ENCODE peak calls at places on chromosomes 7 and 10, in eight cellular contexts. T is AG10803, G is GM06990, V is Calu3, M is AG09319, K is upper lobe of right lung, Z is tibial artery, C is cardiac muscle cell. S is an unnamed sample.

GRCh38 chr7:40194743-40195142 is 59.9 kb downstream of the SUGCT start:
- DNase-seq in M (peak; percentile 39), Z (no peak), K (no peak), C (peak; percentile 60), G (no peak), T (peak; percentile 80), V (no peak), S (no peak)

GRCh38 chr7:100547872-100548271 is 8.9 kb downstream of the AGFG2 start:
- DNase-seq in Z (no peak), K (no peak), C (peak; percentile 90), T (no peak), G (no peak), M (no peak), V (no peak), S (no peak)

GRCh38 chr10:12181065-12181775 is 14.5 kb downstream of the NUDT5 start:
- DNase-seq in Z (no peak), T (no peak), G (no peak), K (peak; percentile 65), M (no peak), C (peak; percentile 53), V (no peak), S (peak; percentile 43)

GRCh38 chr10:112203328-112204076 is 19.9 kb upstream of the GPAM start:
- DNase-seq in V (no peak), G (peak; percentile 41), M (no peak), T (no peak), K (no peak), C (no peak), Z (no peak), S (peak; percentile 42)

GRCh38 chr10:1660815-1661214 is 76.5 kb downstream of the ADARB2 start:
- DNase-seq in T (no peak), M (no peak), C (no peak), G (no peak), Z (no peak), K (no peak), V (no peak), S (no peak)

GRCh38 chr10:123146892-123147634 is 873 bp upstream of the HMX2 start:
- DNase-seq in K (no peak), T (no peak), Z (no peak), C (no peak), M (no peak), V (no peak), G (no peak), S (no peak)

GRCh38 chr10:130169136-130169888 is 33.1 kb downstream of the GLRX3 start:
- DNase-seq in T (peak; percentile 55), G (no peak), M (no peak), Z (no peak), K (no peak), C (peak; percentile 70), V (no peak), S (no peak)

GRCh38 chr7:137354361-137354760 is 10.8 kb upstream of the PTN start:
- DNase-seq in T (no peak), G (no peak), K (no peak), Z (no peak), M (no peak), V (peak; percentile 40), C (peak; percentile 63), S (no peak)

GRCh38 chr10:104026762-104027161 is 58.9 kb downstream of the COL17A1 start:
- DNase-seq in T (no peak), G (no peak), V (no peak), Z (no peak), K (no peak), C (no peak), M (no peak), S (no peak)

GRCh38 chr10:794382-794956 is 105.0 kb upstream of the DIP2C start:
- DNase-seq in V (no peak), Z (peak; percentile 54), C (peak; percentile 53), M (no peak), G (no peak), K (no peak), T (peak; percentile 50), S (no peak)

GRCh38 chr10:103839867-103840746 is 15.3 kb downstream of the SH3PXD2A start:
- DNase-seq in G (no peak), Z (peak; percentile 64), K (peak; percentile 86), V (no peak), M (no peak), C (no peak), T (no peak), S (no peak)

GRCh38 chr7:141688038-141688437 is 13.9 kb downstream of the DENND11 start:
- DNase-seq in M (no peak), K (no peak), G (no peak), C (no peak), Z (no peak), V (no peak), T (no peak), S (no peak)

GRCh38 chr10:78862328-78862640 is 206.5 kb upstream of the ZMIZ1 start:
- DNase-seq in K (no peak), Z (no peak), C (no peak), M (no peak), G (no peak), V (no peak), T (no peak), S (no peak)

GRCh38 chr7:105773030-105773460 is 103.4 kb downstream of the ATXN7L1 start:
- DNase-seq in G (no peak), V (no peak), K (no peak), Z (no peak), C (no peak), T (no peak), M (no peak), S (no peak)

GRCh38 chr7:13077466-13077865 is 390.0 kb downstream of the ARL4A start:
- DNase-seq in V (no peak), Z (no peak), C (peak; percentile 46), G (no peak), K (no peak), T (peak; percentile 17), M (no peak), S (no peak)

GRCh38 chr7:138992052-138992531 is 10.9 kb upstream of the KIAA1549 start:
- DNase-seq in C (no peak), G (no peak), Z (no peak), V (no peak), M (no peak), K (no peak), T (peak; percentile 98), S (no peak)

GRCh38 chr7:85471740-85472139 is 284.9 kb upstream of the SEMA3D start:
- DNase-seq in K (no peak), M (no peak), T (peak; percentile 44), V (no peak), G (peak; percentile 14), Z (no peak), C (peak; percentile 21), S (no peak)

GRCh38 chr7:91517408-91517807 is 253.2 kb downstream of the FZD1 start:
- DNase-seq in V (no peak), T (no peak), M (no peak), K (no peak), C (no peak), Z (no peak), G (no peak), S (no peak)

GRCh38 chr7:76262683-76263402 is 39.6 kb upstream of the HSPB1 start:
- DNase-seq in G (no peak), V (peak; percentile 59), C (peak; percentile 80), Z (no peak), T (peak; percentile 48), K (no peak), M (peak; percentile 14), S (peak; percentile 61)
- TF ChIP-seq CTCF in G (peak; percentile 81), V (peak; percentile 45), C (peak; percentile 91), Z (peak; percentile 53), T (peak; percentile 78), K (peak; percentile 65), M (peak; percentile 82), S (peak; percentile 80)

DNA sequence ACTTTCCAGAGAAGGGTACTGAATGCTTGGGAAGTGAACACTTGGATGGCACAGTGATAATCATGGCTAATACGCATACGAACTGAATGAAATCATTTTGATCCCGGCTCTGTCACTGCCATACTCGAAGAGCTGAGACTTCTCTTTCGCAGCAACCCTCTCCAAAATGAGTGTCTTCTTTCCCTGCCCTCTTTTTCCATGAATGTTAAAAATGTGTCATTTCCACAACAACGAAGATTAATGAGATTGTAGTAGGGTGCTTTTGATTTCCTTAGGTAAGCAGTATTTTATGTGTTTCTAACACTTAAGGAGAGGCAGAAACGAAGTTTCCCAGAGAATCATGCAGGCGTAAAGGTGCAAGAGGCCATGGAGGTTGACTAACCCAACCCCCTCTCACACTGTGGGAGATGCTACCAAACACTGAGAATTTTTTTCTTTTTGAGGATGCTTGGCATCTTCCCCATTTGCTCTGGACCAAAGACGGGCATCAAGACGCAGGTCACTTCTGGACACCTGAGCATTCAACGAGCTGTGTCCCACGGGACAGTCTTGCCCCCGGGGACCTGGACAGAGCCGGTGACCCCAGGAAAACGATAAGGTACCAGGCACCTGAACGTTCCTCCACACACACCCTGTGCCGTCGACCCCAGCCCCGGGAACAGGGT is 823 bp downstream of the COPG2 start:
- DNase-seq in G (no peak), V (no peak), C (peak; percentile 10), M (no peak), Z (no peak), T (no peak), K (no peak), S (no peak)
- TF ChIP-seq CTCF in G (no peak), V (no peak), C (no peak), M (no peak), Z (no peak), T (no peak), K (no peak), S (no peak)

GRCh38 chr7:107130487-107131220 is 38.1 kb upstream of the HBP1 start:
- DNase-seq in K (no peak), T (peak; percentile 8), C (no peak), G (no peak), Z (no peak), V (no peak), M (no peak), S (no peak)
- TF ChIP-seq CTCF in K (no peak), T (no peak), C (no peak), G (peak; percentile 9), Z (no peak), V (no peak), M (no peak), S (no peak)

DNA sequence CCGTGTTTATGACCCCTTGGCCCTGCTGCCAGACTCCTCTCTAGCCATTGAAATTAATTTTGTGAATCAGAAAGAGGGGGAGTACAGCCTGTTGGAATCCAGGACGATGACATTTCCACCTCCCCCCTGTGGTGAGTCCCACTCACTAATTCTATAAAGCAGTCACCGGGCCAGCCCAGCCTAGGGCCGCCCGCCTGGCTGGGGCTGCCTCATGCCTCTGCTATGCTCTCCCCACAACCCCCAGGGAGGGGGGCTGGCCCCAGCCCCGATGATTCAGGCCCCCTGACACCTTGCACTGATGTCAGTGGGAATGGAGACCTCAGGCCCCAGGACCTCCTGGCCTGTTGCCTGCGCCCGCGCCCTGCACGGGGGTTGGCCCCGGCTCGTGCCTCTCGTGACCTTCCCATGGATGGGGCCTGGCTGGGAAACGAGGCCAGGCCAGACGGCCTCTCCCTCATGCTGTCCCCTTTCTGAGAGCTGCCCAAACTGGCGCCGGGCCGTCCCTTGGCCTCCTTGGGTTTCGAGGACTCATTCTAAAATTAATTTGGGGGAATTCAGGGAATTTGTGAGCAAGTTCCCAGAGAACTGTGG is 34.0 kb downstream of the TMEM270 start:
- DNase-seq in T (peak; percentile 99), G (no peak), M (peak; percentile 92), K (peak; percentile 77), Z (peak; percentile 99), C (peak; percentile 72), V (no peak), S (no peak)
- TF ChIP-seq CTCF in T (peak; percentile 39), G (no peak), M (no peak), K (no peak), Z (peak; percentile 25), C (peak; percentile 2), V (no peak), S (no peak)

S was measured in GM10248.